ENCODE peak calls at places on chromosomes 7 and 10, in five cellular contexts. H, U, E, J and Q are unnamed samples.

GRCh38 chr7:24370541-24370940 is 86.6 kb downstream of the NPY start:
- DNase-seq in U (no peak), H (no peak), J (no peak), E (no peak), Q (no peak)

GRCh38 chr7:38318803-38319416 is 45.5 kb upstream of the TARP start:
- DNase-seq in H (no peak), J (no peak), U (no peak), E (peak), Q (peak)

GRCh38 chr7:116776610-116777289 is 85.6 kb upstream of the CAPZA2 start:
- DNase-seq in E (no peak), J (no peak), U (no peak), H (no peak), Q (no peak)

GRCh38 chr7:129750091-129750870 is 138.8 kb downstream of the NRF1 start:
- DNase-seq in J (no peak), E (no peak), U (no peak), H (no peak), Q (no peak)

GRCh38 chr10:128519581-128519980 is 393.4 kb upstream of the MKI67 start:
- DNase-seq in U (no peak), H (no peak), J (no peak), E (no peak), Q (no peak)

GRCh38 chr10:44979281-44980181 is 922 bp upstream of the DEPP1 start:
- DNase-seq in E (no peak), U (no peak), J (no peak), H (no peak), Q (no peak)

GRCh38 chr10:3652886-3653285 is 132.1 kb downstream of the KLF6 start:
- DNase-seq in H (no peak), E (no peak), U (no peak), J (no peak), Q (no peak)

GRCh38 chr10:81920213-81920829 is 45.3 kb downstream of the NRG3 start:
- DNase-seq in E (peak), H (no peak), J (no peak), U (no peak), Q (no peak)

GRCh38 chr7:67210567-67210966 is 213.9 kb downstream of the TYW1 start:
- DNase-seq in U (no peak), H (no peak), E (no peak), J (no peak), Q (no peak)

GRCh38 chr7:116571037-116571436 is 46.2 kb downstream of the CAV1 start:
- DNase-seq in J (no peak), H (no peak), E (no peak), U (no peak), Q (no peak)

GRCh38 chr10:51685768-51686167 is 13.6 kb downstream of the CSTF2T start:
- DNase-seq in H (no peak), J (no peak), E (no peak), U (no peak), Q (no peak)

GRCh38 chr7:111083423-111083822 is 7.5 kb upstream of the LRRN3 start:
- DNase-seq in E (peak), J (no peak), H (no peak), U (no peak), Q (no peak)

GRCh38 chr7:4687956-4688355 is 5.9 kb downstream of the FOXK1 start:
- DNase-seq in U (no peak), J (no peak), E (no peak), H (no peak), Q (no peak)